ENCODE peak calls at places on chromosomes 11 and 22, in seven cellular contexts. A is lung; U is frontal cortex; O is Jurkat, Clone E6-1; W is aorta; S is WTC11; T is HS-27A. B is an unnamed sample.
A peak's percentile ranks its signal among the peaks of the same experiment; 100 is the strongest.

GRCh38 chr11:68890490-68891231 is 13.0 kb downstream of the MRPL21 start:
- DNase-seq in U (peak; percentile 66), S (no peak), A (peak; percentile 35), T (no peak), W (peak; percentile 93), O (no peak), B (peak; percentile 31)

GRCh38 chr22:33465554-33465953 is 407.4 kb upstream of the SYN3 start:
- DNase-seq in W (no peak), T (no peak), U (no peak), A (no peak), O (no peak), S (no peak), B (no peak)

GRCh38 chr11:104124979-104125378 is 39.0 kb downstream of the PDGFD start:
- DNase-seq in S (no peak), O (no peak), A (no peak), U (no peak), T (no peak), W (no peak), B (no peak)

GRCh38 chr22:49747705-49748104 is 80.0 kb downstream of the BRD1 start:
- DNase-seq in W (no peak), O (no peak), U (no peak), S (no peak), A (no peak), T (no peak), B (no peak)

GRCh38 chr11:11148598-11148997 is 204.5 kb downstream of the CSNK2A3 start:
- DNase-seq in W (no peak), T (no peak), A (no peak), U (no peak), S (no peak), O (no peak), B (no peak)

GRCh38 chr22:20080776-20081654 is 974 bp downstream of the DGCR8 start:
- DNase-seq in O (no peak), S (no peak), W (peak; percentile 60), A (no peak), U (peak; percentile 34), T (peak; percentile 33), B (no peak)

GRCh38 chr22:42596376-42596775 is 18.3 kb downstream of the POLDIP3 start:
- DNase-seq in A (no peak), T (no peak), O (no peak), S (no peak), W (no peak), U (no peak), B (no peak)

GRCh38 chr11:128563308-128563707 is 24.1 kb downstream of the ETS1 start:
- DNase-seq in O (no peak), W (no peak), U (no peak), T (no peak), S (no peak), A (no peak), B (no peak)

GRCh38 chr11:114162719-114163123 is 103.2 kb downstream of the ZBTB16 start:
- DNase-seq in T (peak; percentile 45), U (peak; percentile 50), A (peak; percentile 92), O (no peak), W (peak; percentile 87), S (no peak), B (peak; percentile 73)

GRCh38 chr11:33704240-33705002 is 3.8 kb upstream of the C11orf91 start:
- DNase-seq in T (no peak), A (no peak), S (no peak), W (no peak), U (no peak), O (no peak), B (no peak)

B was measured in caudate nucleus.